ENCODE peak calls at places on chromosomes 6 and 20, in six cellular contexts. W, O, F, A, Y and E are unnamed samples.

GRCh38 chr6:166552600-166552999 is 33.9 kb downstream of the RAMACL start:
- DNase-seq in Y (no peak), A (no peak), O (no peak), W (no peak), F (no peak), E (no peak)

GRCh38 chr20:50240092-50240491 is 49.5 kb downstream of the CEBPB start:
- DNase-seq in A (no peak), Y (no peak), O (no peak), F (no peak), W (no peak), E (no peak)

GRCh38 chr6:45049188-45049843 is 278.8 kb upstream of the RUNX2 start:
- DNase-seq in W (no peak), F (no peak), A (no peak), Y (peak), O (no peak), E (no peak)

GRCh38 chr6:123529843-123530242 is 106.9 kb downstream of the TRDN start:
- DNase-seq in W (no peak), O (no peak), A (no peak), Y (no peak), F (no peak), E (peak)

GRCh38 chr6:155315516-155315871 is 1.2 kb upstream of the TFB1M start:
- DNase-seq in O (no peak), Y (no peak), A (no peak), F (no peak), W (no peak), E (peak)

GRCh38 chr6:2744206-2744771 is 6.4 kb downstream of the MYLK4 start:
- DNase-seq in O (no peak), F (no peak), Y (no peak), W (no peak), A (no peak), E (no peak)

GRCh38 chr6:69796081-69796626 is 656 bp downstream of the LMBRD1 start:
- DNase-seq in W (no peak), F (peak), O (no peak), Y (peak), A (peak), E (no peak)

GRCh38 chr20:24998121-24998520 is 5.6 kb upstream of the APMAP start:
- DNase-seq in Y (no peak), O (no peak), W (no peak), F (no peak), A (no peak), E (no peak)

GRCh38 chr6:136994782-136995181 is 50.0 kb downstream of the IL20RA start:
- DNase-seq in W (no peak), O (no peak), Y (no peak), F (no peak), A (no peak), E (no peak)

GRCh38 chr6:164753517-164753916 is 555.9 kb downstream of the C6orf118 start:
- DNase-seq in A (no peak), W (no peak), O (no peak), Y (no peak), F (no peak), E (no peak)

GRCh38 chr6:18507018-18507415 is 119.9 kb downstream of the RNF144B start:
- DNase-seq in F (no peak), W (no peak), Y (no peak), A (no peak), O (no peak), E (no peak)

GRCh38 chr6:33983721-33984465 is 162.0 kb downstream of the GRM4 start:
- DNase-seq in O (no peak), Y (peak), W (no peak), F (no peak), A (no peak), E (no peak)

GRCh38 chr6:144712541-144712940 is 427.4 kb downstream of the UTRN start:
- DNase-seq in Y (no peak), O (no peak), A (no peak), W (no peak), F (no peak), E (no peak)

GRCh38 chr20:57772349-57772964 is 62.6 kb upstream of the PMEPA1 start:
- DNase-seq in O (no peak), F (peak), Y (peak), A (peak), W (no peak), E (no peak)

GRCh38 chr6:168117942-168118341 is 38.9 kb upstream of the FRMD1 start:
- DNase-seq in O (no peak), F (peak), A (no peak), W (no peak), Y (peak), E (peak)

GRCh38 chr6:33633462-33634158 is 12.5 kb downstream of the ITPR3 start:
- DNase-seq in O (peak), Y (peak), A (peak), F (peak), W (no peak), E (peak)

GRCh38 chr6:83884523-83884922 is 25.0 kb downstream of the CYB5R4 start:
- DNase-seq in A (no peak), F (peak), O (no peak), Y (no peak), W (no peak), E (peak)

GRCh38 chr20:57440678-57441509 is 49.7 kb downstream of the RBM38 start:
- DNase-seq in Y (peak), A (no peak), O (peak), W (peak), F (peak), E (no peak)

GRCh38 chr20:57718490-57719009 is 8.7 kb upstream of the PMEPA1 start:
- DNase-seq in A (peak), O (peak), W (peak), Y (peak), F (peak), E (peak)

GRCh38 chr6:159131709-159132108 is 37.5 kb upstream of the FNDC1 start:
- DNase-seq in Y (no peak), W (no peak), O (no peak), F (no peak), A (no peak), E (no peak)

GRCh38 chr6:134908906-134909516 is 40.9 kb downstream of the ALDH8A1 start:
- DNase-seq in O (no peak), W (no peak), F (no peak), Y (no peak), A (peak), E (peak)

GRCh38 chr20:46552460-46553420 is 2.3 kb upstream of the OCSTAMP start:
- DNase-seq in Y (no peak), W (no peak), O (no peak), F (no peak), A (peak), E (no peak)

GRCh38 chr20:32189691-32190607 is 17.6 kb downstream of the PLAGL2 start:
- DNase-seq in A (peak), Y (peak), W (no peak), F (peak), O (peak), E (peak)

GRCh38 chr20:7926767-7927166 is 13.5 kb downstream of the HAO1 start:
- DNase-seq in F (peak), Y (no peak), O (no peak), W (no peak), A (no peak), E (peak)

GRCh38 chr6:53699462-53699861 is 33.9 kb upstream of the KLHL31 start:
- DNase-seq in O (no peak), Y (no peak), F (no peak), A (no peak), W (no peak), E (no peak)